ENCODE peak calls at places on chromosomes 1 and 21, in six cellular contexts. S is endothelial cell; L is effector memory CD4-positive, alpha-beta T cell; R is brain microvascular endothelial cell; X is IMR-90; Z is right atrium auricular region. D is an unnamed sample.

GRCh38 chr1:35660581-35661473 is 19.5 kb upstream of the PSMB2 start:
- DNase-seq in S (peak), L (no peak), R (peak), X (peak), Z (no peak), D (peak)

GRCh38 chr1:13948851-13949490 is 249.0 kb downstream of the PRDM2 start:
- DNase-seq in S (no peak), L (no peak), R (no peak), X (no peak), Z (peak), D (no peak)

GRCh38 chr1:165928075-165928731 is 100.8 kb downstream of the UCK2 start:
- DNase-seq in S (peak), L (no peak), R (peak), X (peak), Z (no peak), D (peak)

GRCh38 chr1:151237678-151238466 is 16.7 kb upstream of the PSMD4 start:
- DNase-seq in S (no peak), L (no peak), R (no peak), X (no peak), Z (no peak), D (no peak)

GRCh38 chr1:78339490-78339889 is 151.3 kb upstream of the PTGFR start:
- DNase-seq in S (no peak), L (no peak), R (peak), X (peak), Z (no peak), D (no peak)

GRCh38 chr1:220734571-220735326 is 13.4 kb upstream of the MTARC2 start:
- DNase-seq in S (no peak), L (no peak), R (peak), X (peak), Z (no peak), D (no peak)

GRCh38 chr1:163897401-163898169 is 575.8 kb downstream of the NUF2 start:
- DNase-seq in S (no peak), L (no peak), R (no peak), X (peak), Z (peak), D (no peak)

GRCh38 chr1:184164529-184164928 is 113.0 kb downstream of the TSEN15 start:
- DNase-seq in S (no peak), L (no peak), R (no peak), X (no peak), Z (no peak), D (no peak)

GRCh38 chr1:82153282-82153630 is 352.5 kb downstream of the ADGRL2 start:
- DNase-seq in S (no peak), L (no peak), R (peak), X (no peak), Z (no peak), D (no peak)

GRCh38 chr1:161486806-161487482 is 18.3 kb upstream of the FCGR2A start:
- DNase-seq in S (peak), L (peak), R (peak), X (peak), Z (no peak), D (peak)

GRCh38 chr1:37244083-37244480 is 209.8 kb upstream of the GRIK3 start:
- DNase-seq in S (no peak), L (no peak), R (no peak), X (no peak), Z (no peak), D (no peak)

GRCh38 chr1:92956254-92956653 is 5.0 kb downstream of the DIPK1A start:
- DNase-seq in S (no peak), L (no peak), R (no peak), X (no peak), Z (no peak), D (no peak)

GRCh38 chr1:221517961-221518360 is 223.9 kb downstream of the DUSP10 start:
- DNase-seq in S (no peak), L (no peak), R (no peak), X (no peak), Z (no peak), D (no peak)

GRCh38 chr1:31696246-31696645 is 7.6 kb downstream of the COL16A1 start:
- DNase-seq in S (no peak), L (no peak), R (no peak), X (no peak), Z (no peak), D (peak)

GRCh38 chr1:154994269-154994977 is 1.0 kb downstream of the LENEP start:
- DNase-seq in S (no peak), L (no peak), R (no peak), X (no peak), Z (no peak), D (no peak)

GRCh38 chr1:66095190-66095589 is 302.5 kb downstream of the PDE4B start:
- DNase-seq in S (no peak), L (no peak), R (no peak), X (no peak), Z (no peak), D (no peak)

GRCh38 chr1:230002164-230002803 is 64.8 kb upstream of the GALNT2 start:
- DNase-seq in S (no peak), L (no peak), R (no peak), X (no peak), Z (peak), D (no peak)

GRCh38 chr1:20345419-20345818 is 54.7 kb downstream of the VWA5B1 start:
- DNase-seq in S (no peak), L (no peak), R (no peak), X (no peak), Z (no peak), D (no peak)

GRCh38 chr1:224632381-224632871 is 16.3 kb downstream of the CNIH3 start:
- DNase-seq in S (no peak), L (no peak), R (peak), X (peak), Z (no peak), D (no peak)

GRCh38 chr1:30321216-30321910 is 402.0 kb downstream of the MATN1 start:
- DNase-seq in S (no peak), L (no peak), R (no peak), X (no peak), Z (peak), D (no peak)

GRCh38 chr1:167483790-167484189 is 34.5 kb downstream of the CD247 start:
- DNase-seq in S (no peak), L (no peak), R (no peak), X (no peak), Z (no peak), D (no peak)

GRCh38 chr1:200415693-200416593 is 6.1 kb upstream of the ZNF281 start:
- DNase-seq in S (no peak), L (no peak), R (peak), X (peak), Z (peak), D (no peak)

GRCh38 chr21:42545745-42546144 is 32.1 kb downstream of the SLC37A1 start:
- DNase-seq in S (no peak), L (no peak), R (no peak), X (no peak), Z (no peak), D (no peak)

GRCh38 chr1:5721634-5722215 is 270.5 kb downstream of the NPHP4 start:
- DNase-seq in S (no peak), L (no peak), R (no peak), X (no peak), Z (no peak), D (no peak)

GRCh38 chr1:52026278-52026677 is 7.3 kb downstream of the KTI12 start:
- DNase-seq in S (no peak), L (no peak), R (no peak), X (no peak), Z (no peak), D (no peak)

GRCh38 chr1:53575948-53576305 is 116.7 kb downstream of the DMRTB1 start:
- DNase-seq in S (no peak), L (no peak), R (no peak), X (no peak), Z (no peak), D (no peak)

GRCh38 chr1:155003766-155004351 is 1.3 kb downstream of the ZBTB7B start:
- DNase-seq in S (no peak), L (no peak), R (no peak), X (peak), Z (peak), D (peak)

GRCh38 chr1:178037510-178038253 is 56.2 kb upstream of the RASAL2 start:
- DNase-seq in S (peak), L (no peak), R (peak), X (peak), Z (peak), D (peak)

GRCh38 chr1:117036018-117036421 is 24.1 kb upstream of the TTF2 start:
- DNase-seq in S (no peak), L (no peak), R (no peak), X (no peak), Z (no peak), D (peak)

GRCh38 chr1:21662426-21663250 is 6.5 kb downstream of the RAP1GAP start:
- DNase-seq in S (no peak), L (no peak), R (no peak), X (no peak), Z (no peak), D (no peak)

GRCh38 chr21:28269173-28269572 is 723.5 kb downstream of the LTN1 start:
- DNase-seq in S (no peak), L (no peak), R (no peak), X (no peak), Z (no peak), D (no peak)